ENCODE peak calls at places on chromosomes 12 and 14, in eight cellular contexts. X is psoas muscle, F is tibial artery, Z is HepG2, W is endothelial cell of umbilical vein, M is H1, L is left ventricle myocardium inferior, B is H9. I is an unnamed sample.

GRCh38 chr12:41014643-41015020 is 173.5 kb upstream of the PDZRN4 start:
- DNase-seq in X (no peak), F (no peak), Z (no peak), W (peak; percentile 86), M (no peak), L (no peak), B (no peak), I (no peak)

GRCh38 chr12:39764944-39765560 is 145.4 kb upstream of the ABCD2 start:
- DNase-seq in X (no peak), F (no peak), Z (peak; percentile 12), W (peak; percentile 52), M (no peak), L (no peak), B (no peak), I (no peak)

GRCh38 chr14:55877942-55878341 is 240.3 kb upstream of the PELI2 start:
- DNase-seq in X (no peak), F (no peak), Z (no peak), W (no peak), M (no peak), L (no peak), B (no peak), I (no peak)

GRCh38 chr12:29066061-29066588 is 83.0 kb upstream of the FAR2 start:
- DNase-seq in X (no peak), F (peak; percentile 23), Z (no peak), W (peak; percentile 70), M (no peak), L (no peak), B (no peak), I (no peak)

GRCh38 chr14:97379091-97379531 is 581.9 kb downstream of the VRK1 start:
- DNase-seq in X (no peak), F (no peak), Z (no peak), W (no peak), M (no peak), L (no peak), B (peak; percentile 42), I (no peak)

GRCh38 chr14:104115131-104115600 is 23.2 kb upstream of the KIF26A start:
- DNase-seq in X (no peak), F (no peak), Z (no peak), W (no peak), M (no peak), L (peak; percentile 5), B (no peak), I (no peak)

GRCh38 chr14:31613188-31613587 is 52.0 kb downstream of the NUBPL start:
- DNase-seq in X (no peak), F (no peak), Z (no peak), W (no peak), M (no peak), L (no peak), B (no peak), I (no peak)

GRCh38 chr14:104867371-104868059 is 2.4 kb downstream of the CEP170B start:
- DNase-seq in X (no peak), F (no peak), Z (no peak), W (no peak), M (no peak), L (peak; percentile 11), B (no peak), I (no peak)

GRCh38 chr14:66009104-66009503 is 477.1 kb upstream of the CCDC196 start:
- DNase-seq in X (no peak), F (peak; percentile 22), Z (no peak), W (no peak), M (no peak), L (no peak), B (no peak), I (no peak)

GRCh38 chr14:51479584-51480305 is 172.0 kb upstream of the FRMD6 start:
- DNase-seq in X (peak; percentile 30), F (peak; percentile 55), Z (no peak), W (no peak), M (no peak), L (peak; percentile 23), B (no peak), I (no peak)

GRCh38 chr12:105417732-105418131 is 87.2 kb downstream of the C12orf75 start:
- DNase-seq in X (no peak), F (no peak), Z (no peak), W (no peak), M (no peak), L (no peak), B (no peak), I (no peak)

GRCh38 chr12:42801271-42801670 is 211.7 kb upstream of the PRICKLE1 start:
- DNase-seq in X (no peak), F (no peak), Z (no peak), W (no peak), M (no peak), L (no peak), B (no peak), I (no peak)

GRCh38 chr14:77063581-77064289 is 34.3 kb upstream of the CIPC start:
- DNase-seq in X (no peak), F (no peak), Z (no peak), W (no peak), M (no peak), L (no peak), B (no peak), I (no peak)

GRCh38 chr12:92340441-92341332 is 195.0 kb upstream of the BTG1 start:
- DNase-seq in X (no peak), F (no peak), Z (no peak), W (peak; percentile 61), M (no peak), L (no peak), B (no peak), I (no peak)

GRCh38 chr12:989751-990278 is 1.2 kb upstream of the ERC1 start:
- DNase-seq in X (peak; percentile 27), F (peak; percentile 36), Z (peak; percentile 66), W (peak; percentile 78), M (no peak), L (no peak), B (no peak), I (no peak)

GRCh38 chr12:104130760-104131159 is 7.2 kb downstream of the NFYB start:
- DNase-seq in X (no peak), F (no peak), Z (no peak), W (no peak), M (no peak), L (no peak), B (no peak), I (no peak)

GRCh38 chr12:16509411-16509810 is 96.6 kb downstream of the LMO3 start:
- DNase-seq in X (no peak), F (no peak), Z (no peak), W (no peak), M (no peak), L (no peak), B (no peak), I (no peak)

GRCh38 chr12:16515666-16516065 is 90.3 kb downstream of the LMO3 start:
- DNase-seq in X (no peak), F (no peak), Z (no peak), W (no peak), M (no peak), L (no peak), B (no peak), I (no peak)

DNA sequence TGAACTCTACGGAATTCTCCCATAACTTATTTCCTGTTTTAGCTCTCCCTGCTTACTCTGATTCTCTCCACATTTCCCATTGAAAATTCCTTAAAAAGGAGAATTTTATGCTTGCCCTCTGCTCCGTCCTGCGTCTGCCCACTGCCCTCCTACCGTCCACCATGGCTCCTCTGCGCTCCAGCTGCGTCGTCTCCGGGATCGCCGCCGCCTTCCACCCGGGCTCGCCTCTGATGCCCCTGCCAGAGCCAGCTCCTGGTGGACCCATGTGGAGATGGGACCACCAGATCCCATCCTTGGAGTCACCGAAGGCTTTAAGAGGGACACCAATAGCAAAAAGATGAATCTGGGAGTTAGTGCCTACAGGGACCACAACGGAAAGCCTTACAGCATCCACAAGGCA is 92.7 kb downstream of the LMO3 start:
- DNase-seq in X (no peak), F (no peak), Z (no peak), W (no peak), M (no peak), L (no peak), B (no peak), I (no peak)
- H3K27ac ChIP-seq in X (no peak overlapping the region), F (no peak overlapping the region), Z (no peak overlapping the region), W (no peak overlapping the region), M (no peak overlapping the region), L (no peak overlapping the region), B (no peak overlapping the region), I (no peak overlapping the region)

GRCh38 chr12:65670775-65671174 is 153.5 kb upstream of the HMGA2 start:
- DNase-seq in X (no peak), F (no peak), Z (no peak), W (no peak), M (no peak), L (no peak), B (no peak), I (no peak)

GRCh38 chr12:65675141-65675621 is 149.1 kb upstream of the HMGA2 start:
- DNase-seq in X (no peak), F (no peak), Z (no peak), W (peak; percentile 26), M (no peak), L (no peak), B (no peak), I (no peak)

GRCh38 chr12:65672441-65672840 is 151.8 kb upstream of the HMGA2 start:
- DNase-seq in X (no peak), F (no peak), Z (no peak), W (no peak), M (no peak), L (no peak), B (no peak), I (no peak)

GRCh38 chr12:65673291-65673690 is 151.0 kb upstream of the HMGA2 start:
- DNase-seq in X (no peak), F (no peak), Z (no peak), W (no peak), M (no peak), L (no peak), B (no peak), I (no peak)

GRCh38 chr12:65673732-65674131 is 150.6 kb upstream of the HMGA2 start:
- DNase-seq in X (no peak), F (no peak), Z (no peak), W (peak; percentile 50), M (no peak), L (no peak), B (no peak), I (no peak)
- H3K4me1 ChIP-seq in X (no peaks in the 10 kb centered on the region), F (no peaks in the 10 kb centered on the region), Z (no peaks in the 10 kb centered on the region), W (peaks cover 12% of the 10 kb centered on the region), M (no peaks in the 10 kb centered on the region), L (no peaks in the 10 kb centered on the region), B (no peaks in the 10 kb centered on the region), I (no peaks in the 10 kb centered on the region)

GRCh38 chr14:71103662-71104484 is 196.6 kb downstream of the PCNX1 start:
- DNase-seq in X (no peak), F (no peak), Z (peak; percentile 50), W (peak; percentile 68), M (no peak), L (no peak), B (no peak), I (no peak)
- TF ChIP-seq CTCF in X (peak; percentile 65), F (peak; percentile 66), Z (peak; percentile 74), W (peak; percentile 59), M (no peak), L (peak; percentile 84), B (peak; percentile 88), I (peak; percentile 75)

DNA sequence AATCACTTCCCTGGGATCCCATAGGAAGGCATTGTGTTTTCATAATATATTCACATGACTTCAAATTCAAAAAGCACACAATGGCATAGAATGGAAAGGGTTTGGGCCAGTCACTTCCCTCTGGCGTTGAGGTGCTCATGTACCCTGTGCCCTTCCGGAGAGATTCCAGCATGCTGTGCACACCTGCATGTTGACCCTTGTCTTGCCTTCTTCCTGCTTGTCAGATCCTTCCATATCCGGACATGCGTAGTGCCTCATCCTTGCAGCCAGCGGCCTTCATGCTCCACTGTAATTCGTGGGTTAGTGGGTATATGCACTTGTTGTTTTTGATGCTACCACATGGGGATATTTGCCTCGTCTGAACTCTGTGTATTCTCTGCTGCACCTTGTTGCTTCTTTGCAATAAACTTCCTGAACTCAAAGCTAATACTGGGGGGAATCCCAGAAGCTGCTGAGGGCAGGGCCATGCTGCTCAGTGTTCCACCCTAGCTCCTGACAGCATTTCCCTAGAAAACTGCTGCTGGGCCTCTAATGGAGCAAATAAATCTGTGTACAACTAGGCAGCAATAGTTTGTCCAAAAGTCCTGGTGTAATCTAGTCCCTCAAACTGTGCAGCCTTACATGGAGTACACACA is 59.5 kb downstream of the ANAPC7 start:
- DNase-seq in X (no peak), F (no peak), Z (no peak), W (no peak), M (no peak), L (no peak), B (no peak), I (no peak)
- H3K27ac ChIP-seq in X (no peak overlapping the region), F (no peak overlapping the region), Z (peak overlapping the region; percentile 88), W (no peak overlapping the region), M (no peak overlapping the region), L (peak overlapping the region; percentile 37), B (no peak overlapping the region), I (no peak overlapping the region)